ENCODE peak calls at places on chromosomes 11 and 22, in seven cellular contexts. One of them, this sample, is unnamed.

GRCh38 chr11:88338223-88338661 is 706 bp upstream of the CTSC start:
- DNase-seq in BJ: no peak
- DNase-seq in upper lobe of right lung: peak; percentile 73
- DNase-seq in HFFc6: peak; percentile 29
- DNase-seq in osteoblast: no peak
- DNase-seq in AG10803: peak; percentile 76
- DNase-seq in astrocyte of the spinal cord: peak; percentile 66
- DNase-seq in this sample: peak; percentile 39

GRCh38 chr11:61888043-61888442 is 3.3 kb downstream of the FADS3 start:
- DNase-seq in BJ: peak; percentile 72
- DNase-seq in upper lobe of right lung: peak; percentile 74
- DNase-seq in HFFc6: peak; percentile 94
- DNase-seq in osteoblast: peak; percentile 98
- DNase-seq in AG10803: peak; percentile 95
- DNase-seq in astrocyte of the spinal cord: peak; percentile 94
- DNase-seq in this sample: peak; percentile 87

GRCh38 chr11:65297026-65297667 is 17.5 kb upstream of the CDC42EP2 start:
- DNase-seq in BJ: no peak
- DNase-seq in upper lobe of right lung: no peak
- DNase-seq in HFFc6: no peak
- DNase-seq in osteoblast: no peak
- DNase-seq in AG10803: no peak
- DNase-seq in astrocyte of the spinal cord: no peak
- DNase-seq in this sample: peak; percentile 60

GRCh38 chr22:38724926-38725571 is 19.3 kb downstream of the GTPBP1 start:
- DNase-seq in BJ: no peak
- DNase-seq in upper lobe of right lung: no peak
- DNase-seq in HFFc6: peak; percentile 26
- DNase-seq in osteoblast: peak; percentile 87
- DNase-seq in AG10803: peak; percentile 33
- DNase-seq in astrocyte of the spinal cord: peak; percentile 43
- DNase-seq in this sample: no peak

GRCh38 chr11:65316311-65316978 is 1.8 kb downstream of the CDC42EP2 start:
- DNase-seq in BJ: peak; percentile 98
- DNase-seq in upper lobe of right lung: no peak
- DNase-seq in HFFc6: peak; percentile 88
- DNase-seq in osteoblast: peak; percentile 96
- DNase-seq in AG10803: peak; percentile 100
- DNase-seq in astrocyte of the spinal cord: peak; percentile 70
- DNase-seq in this sample: peak; percentile 64

GRCh38 chr22:45531944-45532631 is 29.4 kb downstream of the FBLN1 start:
- DNase-seq in BJ: no peak
- DNase-seq in upper lobe of right lung: no peak
- DNase-seq in HFFc6: no peak
- DNase-seq in osteoblast: peak; percentile 18
- DNase-seq in AG10803: no peak
- DNase-seq in astrocyte of the spinal cord: no peak
- DNase-seq in this sample: no peak

GRCh38 chr22:17638182-17638431 is 450 bp upstream of the BCL2L13 start:
- DNase-seq in BJ: no peak
- DNase-seq in upper lobe of right lung: no peak
- DNase-seq in HFFc6: no peak
- DNase-seq in osteoblast: peak; percentile 88
- DNase-seq in AG10803: peak; percentile 72
- DNase-seq in astrocyte of the spinal cord: no peak
- DNase-seq in this sample: no peak

GRCh38 chr11:77401486-77402217 is 72.2 kb downstream of the PAK1 start:
- DNase-seq in BJ: no peak
- DNase-seq in upper lobe of right lung: no peak
- DNase-seq in HFFc6: no peak
- DNase-seq in osteoblast: no peak
- DNase-seq in AG10803: no peak
- DNase-seq in astrocyte of the spinal cord: no peak
- DNase-seq in this sample: no peak

GRCh38 chr11:66863428-66864125 is 6.7 kb downstream of the LRFN4 start:
- DNase-seq in BJ: no peak
- DNase-seq in upper lobe of right lung: no peak
- DNase-seq in HFFc6: no peak
- DNase-seq in osteoblast: peak; percentile 73
- DNase-seq in AG10803: no peak
- DNase-seq in astrocyte of the spinal cord: no peak
- DNase-seq in this sample: no peak

GRCh38 chr11:133163463-133164419 is 368.6 kb downstream of the OPCML start:
- DNase-seq in BJ: no peak
- DNase-seq in upper lobe of right lung: no peak
- DNase-seq in HFFc6: peak; percentile 5
- DNase-seq in osteoblast: peak; percentile 78
- DNase-seq in AG10803: peak; percentile 57
- DNase-seq in astrocyte of the spinal cord: peak; percentile 5
- DNase-seq in this sample: no peak

GRCh38 chr11:3003396-3004231 is 11.5 kb upstream of the NAP1L4 start:
- DNase-seq in BJ: no peak
- DNase-seq in upper lobe of right lung: peak; percentile 59
- DNase-seq in HFFc6: no peak
- DNase-seq in osteoblast: peak; percentile 73
- DNase-seq in AG10803: no peak
- DNase-seq in astrocyte of the spinal cord: no peak
- DNase-seq in this sample: no peak

GRCh38 chr11:73382747-73383146 is 6.5 kb downstream of the RELT start:
- DNase-seq in BJ: no peak
- DNase-seq in upper lobe of right lung: no peak
- DNase-seq in HFFc6: no peak
- DNase-seq in osteoblast: no peak
- DNase-seq in AG10803: no peak
- DNase-seq in astrocyte of the spinal cord: no peak
- DNase-seq in this sample: no peak

GRCh38 chr11:106608677-106609076 is 409.6 kb downstream of the GUCY1A2 start:
- DNase-seq in BJ: no peak
- DNase-seq in upper lobe of right lung: no peak
- DNase-seq in HFFc6: no peak
- DNase-seq in osteoblast: no peak
- DNase-seq in AG10803: peak; percentile 26
- DNase-seq in astrocyte of the spinal cord: peak; percentile 34
- DNase-seq in this sample: no peak

GRCh38 chr22:44589831-44590230 is 91.8 kb upstream of the RTL6 start:
- DNase-seq in BJ: no peak
- DNase-seq in upper lobe of right lung: no peak
- DNase-seq in HFFc6: no peak
- DNase-seq in osteoblast: no peak
- DNase-seq in AG10803: no peak
- DNase-seq in astrocyte of the spinal cord: no peak
- DNase-seq in this sample: no peak

GRCh38 chr11:69985654-69986420 is 92.3 kb upstream of the ANO1 start:
- DNase-seq in BJ: no peak
- DNase-seq in upper lobe of right lung: peak; percentile 61
- DNase-seq in HFFc6: no peak
- DNase-seq in osteoblast: peak; percentile 78
- DNase-seq in AG10803: no peak
- DNase-seq in astrocyte of the spinal cord: no peak
- DNase-seq in this sample: no peak

GRCh38 chr22:41288245-41288946 is 2.4 kb upstream of the RANGAP1 start:
- DNase-seq in BJ: no peak
- DNase-seq in upper lobe of right lung: no peak
- DNase-seq in HFFc6: peak; percentile 76
- DNase-seq in osteoblast: peak; percentile 93
- DNase-seq in AG10803: peak; percentile 64
- DNase-seq in astrocyte of the spinal cord: peak; percentile 74
- DNase-seq in this sample: no peak

DNA sequence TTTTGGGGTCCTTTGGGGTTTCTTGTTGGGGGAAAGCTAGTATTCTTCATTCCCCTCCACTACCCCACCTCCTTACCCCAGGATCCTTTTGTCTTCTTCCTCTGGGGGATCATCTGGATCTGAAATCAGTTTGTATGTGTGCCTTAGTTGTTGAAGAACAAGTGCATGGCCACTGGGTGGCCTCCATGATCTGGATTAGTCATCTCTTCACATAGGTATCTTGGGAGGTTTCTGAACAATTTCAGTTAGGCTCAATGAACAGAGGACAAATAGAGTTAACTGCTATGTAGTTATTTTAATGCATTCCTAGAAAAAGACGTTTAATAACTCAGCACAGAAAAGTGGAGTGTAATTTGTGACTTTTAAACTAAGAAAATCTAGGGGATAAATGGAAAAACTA is 7.1 kb upstream of the VWA5A start:
- DNase-seq in BJ: no peak
- DNase-seq in upper lobe of right lung: no peak
- DNase-seq in HFFc6: no peak
- DNase-seq in osteoblast: no peak
- DNase-seq in AG10803: no peak
- DNase-seq in astrocyte of the spinal cord: peak; percentile 55
- DNase-seq in this sample: no peak
- TF ChIP-seq CTCF in BJ: peak; percentile 34
- TF ChIP-seq CTCF in upper lobe of right lung: peak; percentile 21
- TF ChIP-seq CTCF in HFFc6: no peak
- TF ChIP-seq CTCF in osteoblast: peak; percentile 21
- TF ChIP-seq CTCF in AG10803: peak; percentile 25
- TF ChIP-seq CTCF in astrocyte of the spinal cord: peak; percentile 47
- TF ChIP-seq CTCF in this sample: no peak

DNA sequence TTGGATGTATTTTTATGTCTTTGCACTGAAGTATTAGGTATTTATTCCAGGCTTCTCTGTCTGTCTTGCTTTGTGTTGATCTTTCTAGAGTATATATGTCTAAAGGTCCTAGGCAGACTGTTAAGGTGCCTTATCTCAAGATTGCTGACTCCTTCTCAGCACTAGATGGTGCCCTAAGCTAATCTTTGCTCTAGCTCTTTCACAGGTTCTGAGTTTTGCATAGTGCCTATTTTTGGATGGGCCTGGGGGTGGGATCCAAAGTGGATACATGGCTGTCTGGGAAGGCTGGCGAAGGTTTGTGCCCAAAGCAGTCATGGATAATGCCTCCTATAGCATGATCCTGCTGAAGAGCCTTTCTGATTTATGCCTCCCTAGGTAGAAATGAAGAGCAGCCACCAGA is 154.9 kb downstream of the TRPC6 start:
- DNase-seq in BJ: no peak
- DNase-seq in upper lobe of right lung: no peak
- DNase-seq in HFFc6: peak; percentile 13
- DNase-seq in osteoblast: no peak
- DNase-seq in AG10803: peak; percentile 42
- DNase-seq in astrocyte of the spinal cord: no peak
- DNase-seq in this sample: no peak
- TF ChIP-seq CTCF in BJ: peak; percentile 62
- TF ChIP-seq CTCF in upper lobe of right lung: peak; percentile 33
- TF ChIP-seq CTCF in HFFc6: peak; percentile 56
- TF ChIP-seq CTCF in osteoblast: peak; percentile 61
- TF ChIP-seq CTCF in AG10803: peak; percentile 78
- TF ChIP-seq CTCF in astrocyte of the spinal cord: peak; percentile 46
- TF ChIP-seq CTCF in this sample: peak; percentile 39

DNA sequence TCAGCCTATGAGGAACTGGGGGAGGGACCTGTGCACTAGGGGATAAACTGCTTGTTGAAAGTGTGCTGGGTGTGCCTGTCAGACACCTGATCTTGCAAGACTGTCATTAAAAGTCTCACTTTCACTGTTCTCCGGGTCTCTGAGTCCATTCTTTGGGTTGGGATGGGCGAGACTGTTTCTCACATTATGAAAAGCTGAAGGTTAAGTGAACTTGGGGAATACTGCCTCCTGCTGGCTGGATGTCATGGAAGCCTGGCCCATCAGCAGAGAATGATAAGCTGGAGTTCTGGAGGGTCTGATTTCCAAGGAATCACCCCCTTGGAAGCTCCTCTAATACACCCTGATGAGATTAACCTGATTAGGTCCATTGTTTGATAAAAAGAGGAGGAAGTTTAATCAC is 9.0 kb upstream of the VPREB1 start:
- DNase-seq in BJ: no peak
- DNase-seq in upper lobe of right lung: no peak
- DNase-seq in HFFc6: peak; percentile 28
- DNase-seq in osteoblast: no peak
- DNase-seq in AG10803: no peak
- DNase-seq in astrocyte of the spinal cord: no peak
- DNase-seq in this sample: no peak
- TF ChIP-seq CTCF in BJ: peak; percentile 19
- TF ChIP-seq CTCF in upper lobe of right lung: peak; percentile 54
- TF ChIP-seq CTCF in HFFc6: peak; percentile 77
- TF ChIP-seq CTCF in osteoblast: peak; percentile 42
- TF ChIP-seq CTCF in AG10803: peak; percentile 32
- TF ChIP-seq CTCF in astrocyte of the spinal cord: peak; percentile 48
- TF ChIP-seq CTCF in this sample: peak; percentile 32

DNA sequence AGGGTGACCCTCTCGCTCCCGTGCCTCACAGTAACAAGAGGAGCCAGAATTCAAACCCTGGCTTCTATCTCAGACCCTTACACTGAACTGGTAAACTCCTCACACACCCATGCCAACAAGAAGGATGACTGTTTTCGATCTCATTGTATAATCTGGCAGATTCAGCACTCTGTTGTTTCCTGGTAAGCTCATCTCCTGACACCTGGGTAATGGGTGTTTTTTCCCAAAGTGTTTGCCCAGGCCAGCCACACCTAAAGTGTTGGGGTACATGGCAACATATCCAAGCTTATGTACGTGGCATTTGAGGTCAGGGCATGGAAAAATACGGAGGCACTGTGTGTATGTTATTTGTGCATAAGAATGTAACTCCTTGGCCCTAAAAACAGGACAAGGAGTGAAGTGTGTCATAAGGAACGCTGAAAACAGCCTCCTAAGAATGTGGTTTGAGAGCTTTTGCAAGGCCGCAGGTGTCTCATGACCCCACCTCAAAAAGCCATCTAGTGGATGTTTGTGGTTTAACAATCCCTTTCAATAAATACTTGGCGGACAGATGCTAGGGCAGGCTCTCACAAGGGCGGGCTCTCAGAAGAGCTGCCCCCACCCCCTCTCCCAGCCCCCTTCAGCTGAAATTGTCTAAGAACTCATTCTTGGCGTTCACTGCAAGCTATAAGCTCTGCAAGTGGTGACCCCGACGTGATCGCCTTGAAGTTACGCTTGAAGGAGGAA is at the start of gene MS4A15:
- DNase-seq in BJ: no peak
- DNase-seq in upper lobe of right lung: no peak
- DNase-seq in HFFc6: no peak
- DNase-seq in osteoblast: no peak
- DNase-seq in AG10803: peak; percentile 3
- DNase-seq in astrocyte of the spinal cord: peak; percentile 1
- DNase-seq in this sample: no peak
- TF ChIP-seq CTCF in BJ: peak; percentile 17
- TF ChIP-seq CTCF in upper lobe of right lung: peak; percentile 43
- TF ChIP-seq CTCF in HFFc6: peak; percentile 58
- TF ChIP-seq CTCF in osteoblast: peak; percentile 31
- TF ChIP-seq CTCF in AG10803: peak; percentile 10
- TF ChIP-seq CTCF in astrocyte of the spinal cord: peak; percentile 9
- TF ChIP-seq CTCF in this sample: no peak

GRCh38 chr22:29524440-29525191 is 28.9 kb downstream of the THOC5 start:
- DNase-seq in BJ: no peak
- DNase-seq in upper lobe of right lung: no peak
- DNase-seq in HFFc6: peak; percentile 27
- DNase-seq in osteoblast: no peak
- DNase-seq in AG10803: peak; percentile 23
- DNase-seq in astrocyte of the spinal cord: no peak
- DNase-seq in this sample: peak; percentile 26
- TF ChIP-seq CTCF in BJ: peak; percentile 52
- TF ChIP-seq CTCF in upper lobe of right lung: peak; percentile 28
- TF ChIP-seq CTCF in HFFc6: peak; percentile 71
- TF ChIP-seq CTCF in osteoblast: peak; percentile 58
- TF ChIP-seq CTCF in AG10803: peak; percentile 49
- TF ChIP-seq CTCF in astrocyte of the spinal cord: peak; percentile 47
- TF ChIP-seq CTCF in this sample: peak; percentile 60

DNA sequence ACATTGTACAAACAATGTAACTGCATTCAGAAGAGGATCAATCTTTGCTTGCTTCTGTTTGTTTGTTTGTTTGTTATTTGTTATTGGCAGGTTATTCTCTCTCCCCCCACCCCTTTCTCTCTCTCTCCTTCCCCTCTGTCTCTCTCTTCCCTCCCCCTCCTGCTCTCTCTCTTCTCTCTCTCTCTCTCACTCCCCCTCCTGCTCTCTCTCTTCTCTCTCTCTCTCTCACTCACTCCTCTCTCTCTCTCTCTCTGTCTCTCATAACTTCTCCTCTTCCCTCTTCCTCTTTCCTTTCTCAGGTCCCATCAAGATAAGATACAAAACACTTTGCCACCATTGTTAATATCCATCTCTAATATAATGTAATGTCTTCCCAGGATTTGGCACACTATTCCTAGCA is 236.3 kb downstream of the SOX6 start:
- DNase-seq in BJ: no peak
- DNase-seq in upper lobe of right lung: no peak
- DNase-seq in HFFc6: no peak
- DNase-seq in osteoblast: no peak
- DNase-seq in AG10803: no peak
- DNase-seq in astrocyte of the spinal cord: no peak
- DNase-seq in this sample: no peak
- TF ChIP-seq CTCF in BJ: no peak
- TF ChIP-seq CTCF in upper lobe of right lung: no peak
- TF ChIP-seq CTCF in HFFc6: no peak
- TF ChIP-seq CTCF in osteoblast: no peak
- TF ChIP-seq CTCF in AG10803: no peak
- TF ChIP-seq CTCF in astrocyte of the spinal cord: no peak
- TF ChIP-seq CTCF in this sample: no peak

This sample was measured in left ventricle myocardium inferior.